ENCODE peak calls at places on chromosomes 7 and 10, in six cellular contexts. V is fibroblast of the aortic adventitia, F is AG08395, O is suprapubic skin, K is HT1080, U is Daoy. S is an unnamed sample.

GRCh38 chr10:50640238-50640637 is 16.5 kb upstream of the SGMS1 start:
- DNase-seq in V (no peak), F (no peak), O (no peak), K (no peak), U (no peak), S (no peak)

GRCh38 chr10:112815238-112816032 is 134.6 kb upstream of the TCF7L2 start:
- DNase-seq in V (peak; percentile 44), F (peak; percentile 72), O (no peak), K (peak; percentile 87), U (peak; percentile 13), S (no peak)

GRCh38 chr7:92735707-92736106 is 100.7 kb downstream of the CDK6 start:
- DNase-seq in V (peak; percentile 76), F (peak; percentile 44), O (no peak), K (no peak), U (no peak), S (no peak)

GRCh38 chr10:74058658-74059057 is 60.7 kb downstream of the VCL start:
- DNase-seq in V (no peak), F (no peak), O (no peak), K (no peak), U (no peak), S (no peak)

GRCh38 chr7:152709307-152710133 is 33.6 kb upstream of the XRCC2 start:
- DNase-seq in V (no peak), F (no peak), O (no peak), K (peak; percentile 41), U (peak; percentile 85), S (no peak)

GRCh38 chr10:70404906-70405824 is 1.2 kb downstream of the EIF4EBP2 start:
- DNase-seq in V (peak; percentile 99), F (peak; percentile 93), O (peak; percentile 90), K (peak; percentile 84), U (peak; percentile 70), S (peak; percentile 78)

GRCh38 chr7:39754326-39755120 is 131.2 kb downstream of the RALA start:
- DNase-seq in V (peak; percentile 75), F (peak; percentile 61), O (no peak), K (peak; percentile 45), U (peak; percentile 69), S (no peak)

GRCh38 chr7:43649755-43650274 is 66.9 kb downstream of the STK17A start:
- DNase-seq in V (no peak), F (no peak), O (no peak), K (peak; percentile 93), U (peak; percentile 86), S (no peak)

GRCh38 chr10:101749511-101750016 is 26.4 kb downstream of the FGF8 start:
- DNase-seq in V (no peak), F (no peak), O (no peak), K (no peak), U (no peak), S (no peak)

GRCh38 chr10:3623746-3624145 is 161.3 kb downstream of the KLF6 start:
- DNase-seq in V (peak; percentile 85), F (peak; percentile 55), O (no peak), K (no peak), U (peak; percentile 13), S (no peak)

GRCh38 chr7:101100858-101101847 is 15.9 kb downstream of the TRIM56 start:
- DNase-seq in V (no peak), F (no peak), O (no peak), K (peak; percentile 29), U (peak; percentile 65), S (no peak)